ENCODE peak calls at places on chromosome 3, in five cellular contexts. M, Z, A, W and P are unnamed samples.

GRCh38 chr3:16143870-16144568 is 30.5 kb upstream of the GALNT15 start:
- DNase-seq in M (no peak), Z (no peak), A (peak; percentile 85), W (no peak), P (no peak)

GRCh38 chr3:179324270-179324754 is 1.5 kb downstream of the ZNF639 start:
- DNase-seq in M (no peak), Z (no peak), A (no peak), W (no peak), P (peak; percentile 41)

GRCh38 chr3:42526616-42527367 is 24.3 kb downstream of the VIPR1 start:
- DNase-seq in M (no peak), Z (no peak), A (no peak), W (peak; percentile 54), P (no peak)

GRCh38 chr3:14392231-14392630 is 10.2 kb upstream of the SLC6A6 start:
- DNase-seq in M (no peak), Z (no peak), A (no peak), W (peak; percentile 36), P (no peak)

GRCh38 chr3:61922118-61922517 is 360.7 kb downstream of the PTPRG start:
- DNase-seq in M (no peak), Z (no peak), A (no peak), W (no peak), P (no peak)

GRCh38 chr3:139534992-139535879 is 4.3 kb downstream of the RBP1 start:
- DNase-seq in M (no peak), Z (peak; percentile 25), A (no peak), W (peak; percentile 61), P (no peak)

GRCh38 chr3:50185230-50185629 is 6.2 kb upstream of the GNAT1 start:
- DNase-seq in M (no peak), Z (no peak), A (no peak), W (no peak), P (no peak)

GRCh38 chr3:70999730-71000129 is 583.8 kb downstream of the FOXP1 start:
- DNase-seq in M (no peak), Z (no peak), A (no peak), W (no peak), P (peak; percentile 4)

GRCh38 chr3:70358978-70359580 is 46.6 kb upstream of the MDFIC2 start:
- DNase-seq in M (no peak), Z (no peak), A (peak; percentile 54), W (peak; percentile 14), P (peak; percentile 0)

GRCh38 chr3:192831111-192831644 is 86.5 kb downstream of the MB21D2 start:
- DNase-seq in M (no peak), Z (no peak), A (no peak), W (no peak), P (no peak)

GRCh38 chr3:118909751-118910150 is 124.9 kb downstream of the IGSF11 start:
- DNase-seq in M (no peak), Z (no peak), A (peak; percentile 13), W (no peak), P (no peak)

GRCh38 chr3:65342084-65342683 is 654.4 kb upstream of the ADAMTS9 start:
- DNase-seq in M (no peak), Z (peak; percentile 68), A (peak; percentile 56), W (peak; percentile 61), P (peak; percentile 17)

GRCh38 chr3:22245817-22246583 is 495.0 kb upstream of the ZNF385D start:
- DNase-seq in M (no peak), Z (no peak), A (no peak), W (peak; percentile 34), P (no peak)

GRCh38 chr3:22245122-22245521 is 494.1 kb upstream of the ZNF385D start:
- DNase-seq in M (no peak), Z (no peak), A (peak; percentile 8), W (no peak), P (peak; percentile 42)

GRCh38 chr3:22236490-22237271 is 485.7 kb upstream of the ZNF385D start:
- DNase-seq in M (no peak), Z (no peak), A (peak; percentile 4), W (no peak), P (no peak)

DNA sequence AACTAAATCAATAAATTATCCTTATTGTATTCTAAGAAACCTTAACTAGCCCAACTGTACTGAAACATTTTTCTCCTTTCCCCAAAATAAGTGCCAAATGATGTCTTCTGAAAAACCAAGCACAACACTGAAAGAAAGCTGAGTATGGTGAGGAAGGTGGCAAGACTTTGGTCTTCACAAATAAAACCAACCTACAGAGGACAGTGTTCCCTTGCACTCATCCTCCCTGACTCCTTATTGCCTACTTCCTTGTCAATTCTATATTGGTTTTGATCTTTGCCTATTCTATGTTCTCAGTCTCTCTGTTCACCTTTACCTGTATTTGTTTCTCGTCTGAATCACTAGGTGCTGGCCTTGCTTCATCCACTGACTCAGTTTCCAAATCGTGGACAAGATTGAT is 490.1 kb upstream of the ZNF385D start:
- DNase-seq in M (no peak), Z (no peak), A (no peak), W (no peak), P (no peak)
- TF ChIP-seq CTCF in M (no peak), Z (no peak), A (no peak), W (no peak), P (no peak)

DNA sequence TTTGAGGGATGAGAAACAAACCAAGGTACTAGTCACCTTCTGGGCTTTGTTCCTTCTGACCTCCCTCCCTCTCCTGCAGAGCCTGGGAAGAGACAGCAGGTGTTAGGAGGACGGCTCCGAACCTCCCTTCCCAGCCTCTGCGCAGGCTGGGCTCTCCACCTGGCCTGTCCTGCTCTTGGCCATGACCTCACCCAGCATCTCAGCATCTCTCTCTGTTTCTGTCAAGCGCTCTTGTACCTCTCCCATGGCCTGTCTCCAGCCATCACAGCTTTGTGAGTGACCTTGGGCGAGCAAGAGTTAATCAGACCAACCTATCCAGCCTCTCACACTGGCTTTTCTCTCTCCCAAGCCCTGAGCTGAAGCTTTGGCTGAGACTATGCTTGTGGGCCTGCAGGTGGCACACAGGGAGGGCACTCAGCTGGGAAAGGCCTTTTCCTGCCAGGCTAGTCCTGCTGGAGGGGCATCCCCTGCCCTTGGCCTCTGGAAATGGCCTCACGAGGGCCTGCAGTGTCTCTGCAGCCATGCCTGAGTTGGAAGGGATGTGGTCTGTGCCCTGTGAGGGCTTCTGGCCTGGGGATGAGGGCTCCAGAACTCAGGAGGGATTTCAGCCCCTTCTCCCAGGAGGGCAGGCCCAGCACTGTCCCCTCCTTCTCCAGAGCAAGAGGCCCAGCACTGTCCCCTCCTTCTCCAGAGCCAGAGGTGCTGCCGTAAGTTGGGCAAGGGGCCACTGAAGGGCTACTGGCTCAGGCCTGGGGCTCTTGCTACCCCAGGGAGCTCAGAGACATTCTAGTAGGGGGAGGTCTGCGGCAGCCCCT is 2.1 kb downstream of the CHST13 start:
- DNase-seq in M (no peak), Z (no peak), A (no peak), W (no peak), P (no peak)
- TF ChIP-seq CTCF in M (no peak), Z (no peak), A (no peak), W (no peak), P (no peak)

GRCh38 chr3:128555098-128555825 is 62.3 kb upstream of the GATA2 start:
- DNase-seq in M (no peak), Z (no peak), A (no peak), W (no peak), P (no peak)

GRCh38 chr3:128553560-128553959 is 60.6 kb upstream of the GATA2 start:
- DNase-seq in M (no peak), Z (no peak), A (no peak), W (no peak), P (no peak)

GRCh38 chr3:128555881-128556280 is 62.9 kb upstream of the GATA2 start:
- DNase-seq in M (no peak), Z (no peak), A (no peak), W (no peak), P (no peak)

GRCh38 chr3:128554465-128555097 is 61.6 kb upstream of the GATA2 start:
- DNase-seq in M (no peak), Z (no peak), A (no peak), W (no peak), P (no peak)

GRCh38 chr3:128554100-128554464 is 61.1 kb upstream of the GATA2 start:
- DNase-seq in M (no peak), Z (no peak), A (peak; percentile 10), W (no peak), P (no peak)
- TF ChIP-seq CTCF in M (no peak), Z (no peak), A (no peak), W (no peak), P (no peak)

GRCh38 chr3:146511402-146512134 is 32.8 kb downstream of the PLSCR1 start:
- DNase-seq in M (no peak), Z (no peak), A (no peak), W (no peak), P (no peak)

GRCh38 chr3:146505496-146505895 is 36.1 kb upstream of the PLSCR2 start:
- DNase-seq in M (no peak), Z (no peak), A (no peak), W (no peak), P (no peak)

GRCh38 chr3:146504546-146505197 is 35.3 kb upstream of the PLSCR2 start:
- DNase-seq in M (no peak), Z (no peak), A (peak; percentile 12), W (no peak), P (no peak)

GRCh38 chr3:146503459-146504202 is 34.3 kb upstream of the PLSCR2 start:
- DNase-seq in M (peak; percentile 62), Z (no peak), A (peak; percentile 88), W (no peak), P (peak; percentile 55)

GRCh38 chr3:146507331-146508120 is 36.9 kb downstream of the PLSCR1 start:
- DNase-seq in M (no peak), Z (no peak), A (no peak), W (no peak), P (no peak)
- TF ChIP-seq CTCF in M (no peak), Z (no peak), A (no peak), W (no peak), P (no peak)